ENCODE peak calls at places on chromosomes 11 and 22, in five cellular contexts. One of them, this sample, is unnamed.

GRCh38 chr11:32584921-32585320 is 1.3 kb downstream of the EIF3M start:
- DNase-seq in right cardiac atrium: no peak
- DNase-seq in RCC 7860: no peak
- DNase-seq in GM12865: no peak
- DNase-seq in stimulated activated CD8-positive, alpha-beta memory T cell treated with anti-CD3 and anti-CD28 coated beads, Interleukin-7, amount 100 ng/mL, for 1 hour: no peak
- DNase-seq in this sample: no peak

GRCh38 chr11:71507102-71507501 is 20.0 kb upstream of the KRTAP5-7 start:
- DNase-seq in stimulated activated CD8-positive, alpha-beta memory T cell treated with anti-CD3 and anti-CD28 coated beads, Interleukin-7, amount 100 ng/mL, for 1 hour: no peak
- DNase-seq in GM12865: no peak
- DNase-seq in right cardiac atrium: no peak
- DNase-seq in RCC 7860: no peak
- DNase-seq in this sample: no peak

GRCh38 chr11:129364143-129364654 is 11.4 kb upstream of the BARX2 start:
- DNase-seq in RCC 7860: peak; percentile 72
- DNase-seq in right cardiac atrium: peak; percentile 87
- DNase-seq in stimulated activated CD8-positive, alpha-beta memory T cell treated with anti-CD3 and anti-CD28 coated beads, Interleukin-7, amount 100 ng/mL, for 1 hour: peak; percentile 49
- DNase-seq in GM12865: peak; percentile 88
- DNase-seq in this sample: peak; percentile 18

GRCh38 chr22:48755332-48755949 is 1072.2 kb downstream of the BRD1 start:
- DNase-seq in GM12865: no peak
- DNase-seq in stimulated activated CD8-positive, alpha-beta memory T cell treated with anti-CD3 and anti-CD28 coated beads, Interleukin-7, amount 100 ng/mL, for 1 hour: no peak
- DNase-seq in right cardiac atrium: no peak
- DNase-seq in RCC 7860: no peak
- DNase-seq in this sample: no peak

GRCh38 chr11:131186629-131187075 is 183.8 kb upstream of the NTM start:
- DNase-seq in stimulated activated CD8-positive, alpha-beta memory T cell treated with anti-CD3 and anti-CD28 coated beads, Interleukin-7, amount 100 ng/mL, for 1 hour: no peak
- DNase-seq in GM12865: peak; percentile 84
- DNase-seq in RCC 7860: no peak
- DNase-seq in right cardiac atrium: no peak
- DNase-seq in this sample: no peak

GRCh38 chr22:49321477-49322055 is 506.1 kb downstream of the BRD1 start:
- DNase-seq in RCC 7860: no peak
- DNase-seq in GM12865: no peak
- DNase-seq in right cardiac atrium: no peak
- DNase-seq in stimulated activated CD8-positive, alpha-beta memory T cell treated with anti-CD3 and anti-CD28 coated beads, Interleukin-7, amount 100 ng/mL, for 1 hour: no peak
- DNase-seq in this sample: no peak

GRCh38 chr11:118047749-118048148 is 29.1 kb upstream of the TMPRSS4 start:
- DNase-seq in right cardiac atrium: no peak
- DNase-seq in stimulated activated CD8-positive, alpha-beta memory T cell treated with anti-CD3 and anti-CD28 coated beads, Interleukin-7, amount 100 ng/mL, for 1 hour: no peak
- DNase-seq in GM12865: no peak
- DNase-seq in RCC 7860: no peak
- DNase-seq in this sample: no peak

GRCh38 chr11:14308114-14308896 is 50.7 kb downstream of the RRAS2 start:
- DNase-seq in RCC 7860: peak; percentile 17
- DNase-seq in right cardiac atrium: no peak
- DNase-seq in stimulated activated CD8-positive, alpha-beta memory T cell treated with anti-CD3 and anti-CD28 coated beads, Interleukin-7, amount 100 ng/mL, for 1 hour: no peak
- DNase-seq in GM12865: peak; percentile 71
- DNase-seq in this sample: no peak

GRCh38 chr11:14967581-14968214 is 4.5 kb downstream of the CALCA start:
- DNase-seq in GM12865: no peak
- DNase-seq in right cardiac atrium: no peak
- DNase-seq in stimulated activated CD8-positive, alpha-beta memory T cell treated with anti-CD3 and anti-CD28 coated beads, Interleukin-7, amount 100 ng/mL, for 1 hour: no peak
- DNase-seq in RCC 7860: no peak
- DNase-seq in this sample: no peak

GRCh38 chr22:19105867-19106802 is 16.1 kb downstream of the DGCR2 start:
- DNase-seq in right cardiac atrium: no peak
- DNase-seq in RCC 7860: no peak
- DNase-seq in GM12865: peak; percentile 51
- DNase-seq in stimulated activated CD8-positive, alpha-beta memory T cell treated with anti-CD3 and anti-CD28 coated beads, Interleukin-7, amount 100 ng/mL, for 1 hour: no peak
- DNase-seq in this sample: peak; percentile 24

GRCh38 chr11:67373916-67374570 is 645 bp upstream of the CLCF1 start:
- DNase-seq in GM12865: peak; percentile 60
- DNase-seq in right cardiac atrium: peak; percentile 90
- DNase-seq in RCC 7860: peak; percentile 99
- DNase-seq in stimulated activated CD8-positive, alpha-beta memory T cell treated with anti-CD3 and anti-CD28 coated beads, Interleukin-7, amount 100 ng/mL, for 1 hour: peak; percentile 26
- DNase-seq in this sample: no peak

GRCh38 chr11:31355131-31355530 is 14.4 kb downstream of the DCDC1 start:
- DNase-seq in stimulated activated CD8-positive, alpha-beta memory T cell treated with anti-CD3 and anti-CD28 coated beads, Interleukin-7, amount 100 ng/mL, for 1 hour: no peak
- DNase-seq in GM12865: no peak
- DNase-seq in RCC 7860: no peak
- DNase-seq in right cardiac atrium: no peak
- DNase-seq in this sample: no peak

GRCh38 chr11:116101737-116102275 is 597.6 kb upstream of the CADM1 start:
- DNase-seq in right cardiac atrium: no peak
- DNase-seq in stimulated activated CD8-positive, alpha-beta memory T cell treated with anti-CD3 and anti-CD28 coated beads, Interleukin-7, amount 100 ng/mL, for 1 hour: no peak
- DNase-seq in GM12865: no peak
- DNase-seq in RCC 7860: no peak
- DNase-seq in this sample: no peak

GRCh38 chr11:6703247-6704063 is 20.3 kb upstream of the MRPL17 start:
- DNase-seq in GM12865: peak; percentile 33
- DNase-seq in RCC 7860: peak; percentile 35
- DNase-seq in stimulated activated CD8-positive, alpha-beta memory T cell treated with anti-CD3 and anti-CD28 coated beads, Interleukin-7, amount 100 ng/mL, for 1 hour: no peak
- DNase-seq in right cardiac atrium: peak; percentile 60
- DNase-seq in this sample: no peak

GRCh38 chr11:134560066-134560465 is 148.0 kb upstream of the B3GAT1 start:
- DNase-seq in stimulated activated CD8-positive, alpha-beta memory T cell treated with anti-CD3 and anti-CD28 coated beads, Interleukin-7, amount 100 ng/mL, for 1 hour: no peak
- DNase-seq in GM12865: no peak
- DNase-seq in right cardiac atrium: no peak
- DNase-seq in RCC 7860: no peak
- DNase-seq in this sample: no peak

GRCh38 chr11:65275906-65276305 is 14.1 kb downstream of the POLA2 start:
- DNase-seq in GM12865: no peak
- DNase-seq in RCC 7860: no peak
- DNase-seq in right cardiac atrium: no peak
- DNase-seq in stimulated activated CD8-positive, alpha-beta memory T cell treated with anti-CD3 and anti-CD28 coated beads, Interleukin-7, amount 100 ng/mL, for 1 hour: no peak
- DNase-seq in this sample: no peak

GRCh38 chr22:42857845-42858481 is 890 bp upstream of the ARFGAP3 start:
- DNase-seq in GM12865: no peak
- DNase-seq in stimulated activated CD8-positive, alpha-beta memory T cell treated with anti-CD3 and anti-CD28 coated beads, Interleukin-7, amount 100 ng/mL, for 1 hour: no peak
- DNase-seq in RCC 7860: no peak
- DNase-seq in right cardiac atrium: no peak
- DNase-seq in this sample: no peak

GRCh38 chr11:130776044-130776390 is 140.3 kb downstream of the SNX19 start:
- DNase-seq in RCC 7860: no peak
- DNase-seq in right cardiac atrium: no peak
- DNase-seq in GM12865: no peak
- DNase-seq in stimulated activated CD8-positive, alpha-beta memory T cell treated with anti-CD3 and anti-CD28 coated beads, Interleukin-7, amount 100 ng/mL, for 1 hour: no peak
- DNase-seq in this sample: no peak

GRCh38 chr22:44587004-44587793 is 89.2 kb upstream of the RTL6 start:
- DNase-seq in RCC 7860: no peak
- DNase-seq in right cardiac atrium: no peak
- DNase-seq in GM12865: peak; percentile 38
- DNase-seq in stimulated activated CD8-positive, alpha-beta memory T cell treated with anti-CD3 and anti-CD28 coated beads, Interleukin-7, amount 100 ng/mL, for 1 hour: no peak
- DNase-seq in this sample: no peak

GRCh38 chr11:132632641-132633124 is 899.6 kb downstream of the OPCML start:
- DNase-seq in right cardiac atrium: no peak
- DNase-seq in GM12865: peak; percentile 2
- DNase-seq in RCC 7860: peak; percentile 98
- DNase-seq in stimulated activated CD8-positive, alpha-beta memory T cell treated with anti-CD3 and anti-CD28 coated beads, Interleukin-7, amount 100 ng/mL, for 1 hour: no peak
- DNase-seq in this sample: no peak

This sample was measured in activated CD4-positive, CD25-positive, alpha-beta regulatory T cell treated with anti-CD3 and anti-CD28 coated beads, Interleukin-2, amount 50 U/mL, for 16 hours.